ENCODE peak calls at places on chromosomes 3 and 15, in four cellular contexts. W is hepatic stellate cell; G is Kasumi-1; D is activated CD8-positive, alpha-beta memory T cell treated with anti-CD3 and anti-CD28 coated beads for 1 hour. Q is an unnamed sample.

GRCh38 chr15:80419546-80419945 is 15.4 kb downstream of the ARNT2 start:
- DNase-seq in D (no peak), W (no peak), G (no peak), Q (no peak)

GRCh38 chr3:76198086-76198485 is 412.7 kb upstream of the ZNF717 start:
- DNase-seq in W (no peak), D (no peak), G (no peak), Q (no peak)

GRCh38 chr3:64224826-64225606 is at the start of gene PRICKLE2:
- DNase-seq in D (no peak), G (no peak), W (peak), Q (no peak)

GRCh38 chr3:39911465-39912309 is 102.3 kb downstream of the MYRIP start:
- DNase-seq in D (no peak), W (no peak), G (no peak), Q (no peak)

GRCh38 chr15:37980010-37980409 is 45.6 kb downstream of the TMCO5A start:
- DNase-seq in W (no peak), G (no peak), D (no peak), Q (no peak)

GRCh38 chr3:158152186-158152585 is 42.3 kb downstream of the RSRC1 start:
- DNase-seq in D (no peak), G (no peak), W (peak), Q (no peak)

GRCh38 chr3:76673171-76673570 is 366.7 kb upstream of the ROBO2 start:
- DNase-seq in G (no peak), D (no peak), W (no peak), Q (no peak)

GRCh38 chr3:82224661-82225060 is 463.2 kb upstream of the GBE1 start:
- DNase-seq in D (no peak), W (no peak), G (no peak), Q (no peak)

GRCh38 chr3:160078533-160078932 is 89.9 kb downstream of the IL12A start:
- DNase-seq in D (no peak), G (no peak), W (no peak), Q (no peak)

GRCh38 chr3:150345021-150345538 is 63.0 kb upstream of the TSC22D2 start:
- DNase-seq in W (no peak), D (no peak), G (no peak), Q (no peak)

GRCh38 chr3:131028844-131029243 is 2.2 kb downstream of the NEK11 start:
- DNase-seq in G (no peak), W (no peak), D (no peak), Q (no peak)

GRCh38 chr15:96381463-96381862 is 51.0 kb downstream of the NR2F2 start:
- DNase-seq in D (no peak), G (no peak), W (no peak), Q (no peak)

GRCh38 chr15:70856884-70857546 is 3.1 kb upstream of the LARP6 start:
- DNase-seq in G (no peak), D (no peak), W (peak), Q (no peak)

GRCh38 chr3:89571298-89571697 is 463.9 kb downstream of the EPHA3 start:
- DNase-seq in G (no peak), W (no peak), D (no peak), Q (no peak)

GRCh38 chr3:142931222-142931621 is 32.3 kb downstream of the PAQR9 start:
- DNase-seq in D (no peak), W (no peak), G (peak), Q (no peak)

GRCh38 chr3:180018588-180018987 is 18.1 kb downstream of the PEX5L start:
- DNase-seq in W (no peak), G (no peak), D (no peak), Q (no peak)

GRCh38 chr3:68334547-68334946 is 597.8 kb downstream of the TAFA4 start:
- DNase-seq in D (no peak), G (no peak), W (no peak), Q (no peak)

Q was measured in stimulated activated CD8-positive, alpha-beta memory T cell treated with anti-CD3 and anti-CD28 coated beads, Interleukin-7, amount 100 ng/mL, for 1 hour.